ENCODE peak calls at places on chromosomes 5 and 9, in eight cellular contexts. One of them, this sample, is unnamed.

GRCh38 chr9:87714819-87715218 is 11.1 kb upstream of the CTSL start:
- DNase-seq in dermis blood vessel endothelial cell: peak; percentile 33
- DNase-seq in uterus: peak; percentile 80
- DNase-seq in H9: no peak
- DNase-seq in HS-27A: no peak
- DNase-seq in ACHN: peak; percentile 8
- DNase-seq in globus pallidus: peak; percentile 75
- DNase-seq in left lung: no peak
- DNase-seq in this sample: no peak

GRCh38 chr5:112492291-112492690 is 73.2 kb upstream of the EPB41L4A start:
- DNase-seq in dermis blood vessel endothelial cell: peak; percentile 79
- DNase-seq in uterus: no peak
- DNase-seq in H9: peak; percentile 78
- DNase-seq in HS-27A: peak; percentile 11
- DNase-seq in ACHN: peak; percentile 64
- DNase-seq in globus pallidus: peak; percentile 82
- DNase-seq in left lung: peak; percentile 43
- DNase-seq in this sample: peak; percentile 53

GRCh38 chr9:98471185-98471584 is 215.7 kb upstream of the TBC1D2 start:
- DNase-seq in dermis blood vessel endothelial cell: no peak
- DNase-seq in uterus: no peak
- DNase-seq in H9: no peak
- DNase-seq in HS-27A: no peak
- DNase-seq in ACHN: no peak
- DNase-seq in globus pallidus: no peak
- DNase-seq in left lung: no peak
- DNase-seq in this sample: no peak

GRCh38 chr9:121786543-121786948 is 135.1 kb downstream of the DAB2IP start:
- DNase-seq in dermis blood vessel endothelial cell: no peak
- DNase-seq in uterus: no peak
- DNase-seq in H9: peak; percentile 24
- DNase-seq in HS-27A: no peak
- DNase-seq in ACHN: no peak
- DNase-seq in globus pallidus: no peak
- DNase-seq in left lung: no peak
- DNase-seq in this sample: no peak

GRCh38 chr9:100285080-100285479 is 67.7 kb downstream of the TEX10 start:
- DNase-seq in dermis blood vessel endothelial cell: no peak
- DNase-seq in uterus: no peak
- DNase-seq in H9: no peak
- DNase-seq in HS-27A: no peak
- DNase-seq in ACHN: no peak
- DNase-seq in globus pallidus: no peak
- DNase-seq in left lung: no peak
- DNase-seq in this sample: no peak

GRCh38 chr5:121251954-121252353 is 599.7 kb upstream of the FTMT start:
- DNase-seq in dermis blood vessel endothelial cell: peak; percentile 50
- DNase-seq in uterus: no peak
- DNase-seq in H9: no peak
- DNase-seq in HS-27A: no peak
- DNase-seq in ACHN: no peak
- DNase-seq in globus pallidus: no peak
- DNase-seq in left lung: no peak
- DNase-seq in this sample: no peak

GRCh38 chr9:130599625-130600024 is 20.2 kb downstream of the FUBP3 start:
- DNase-seq in dermis blood vessel endothelial cell: no peak
- DNase-seq in uterus: no peak
- DNase-seq in H9: peak; percentile 32
- DNase-seq in HS-27A: no peak
- DNase-seq in ACHN: no peak
- DNase-seq in globus pallidus: no peak
- DNase-seq in left lung: no peak
- DNase-seq in this sample: no peak

GRCh38 chr5:37668524-37669047 is 171.3 kb downstream of the GDNF start:
- DNase-seq in dermis blood vessel endothelial cell: peak; percentile 96
- DNase-seq in uterus: peak; percentile 40
- DNase-seq in H9: no peak
- DNase-seq in HS-27A: peak; percentile 94
- DNase-seq in ACHN: peak; percentile 96
- DNase-seq in globus pallidus: no peak
- DNase-seq in left lung: peak; percentile 30
- DNase-seq in this sample: peak; percentile 52

GRCh38 chr9:124810513-124811355 is 33.8 kb downstream of the OLFML2A start:
- DNase-seq in dermis blood vessel endothelial cell: peak; percentile 23
- DNase-seq in uterus: no peak
- DNase-seq in H9: peak; percentile 94
- DNase-seq in HS-27A: peak; percentile 92
- DNase-seq in ACHN: peak; percentile 87
- DNase-seq in globus pallidus: no peak
- DNase-seq in left lung: peak; percentile 25
- DNase-seq in this sample: no peak

GRCh38 chr9:122100756-122101155 is 7.6 kb upstream of the TTLL11 start:
- DNase-seq in dermis blood vessel endothelial cell: no peak
- DNase-seq in uterus: no peak
- DNase-seq in H9: no peak
- DNase-seq in HS-27A: no peak
- DNase-seq in ACHN: no peak
- DNase-seq in globus pallidus: no peak
- DNase-seq in left lung: no peak
- DNase-seq in this sample: no peak

GRCh38 chr5:75054110-75054930 is 2.0 kb upstream of the GCNT4 start:
- DNase-seq in dermis blood vessel endothelial cell: peak; percentile 48
- DNase-seq in uterus: peak; percentile 37
- DNase-seq in H9: peak; percentile 83
- DNase-seq in HS-27A: no peak
- DNase-seq in ACHN: no peak
- DNase-seq in globus pallidus: no peak
- DNase-seq in left lung: peak; percentile 79
- DNase-seq in this sample: peak; percentile 53

GRCh38 chr5:111348659-111349058 is 124.5 kb downstream of the CAMK4 start:
- DNase-seq in dermis blood vessel endothelial cell: no peak
- DNase-seq in uterus: no peak
- DNase-seq in H9: no peak
- DNase-seq in HS-27A: no peak
- DNase-seq in ACHN: no peak
- DNase-seq in globus pallidus: no peak
- DNase-seq in left lung: no peak
- DNase-seq in this sample: no peak

GRCh38 chr9:94478755-94479730 is 75.8 kb upstream of the PCAT7 start:
- DNase-seq in dermis blood vessel endothelial cell: no peak
- DNase-seq in uterus: no peak
- DNase-seq in H9: no peak
- DNase-seq in HS-27A: no peak
- DNase-seq in ACHN: no peak
- DNase-seq in globus pallidus: no peak
- DNase-seq in left lung: peak; percentile 62
- DNase-seq in this sample: no peak

GRCh38 chr5:103475629-103476240 is 86.9 kb downstream of the NUDT12 start:
- DNase-seq in dermis blood vessel endothelial cell: peak; percentile 73
- DNase-seq in uterus: no peak
- DNase-seq in H9: no peak
- DNase-seq in HS-27A: no peak
- DNase-seq in ACHN: peak; percentile 53
- DNase-seq in globus pallidus: peak; percentile 62
- DNase-seq in left lung: no peak
- DNase-seq in this sample: no peak

GRCh38 chr9:69632768-69633167 is 39.4 kb downstream of the APBA1 start:
- DNase-seq in dermis blood vessel endothelial cell: no peak
- DNase-seq in uterus: no peak
- DNase-seq in H9: no peak
- DNase-seq in HS-27A: no peak
- DNase-seq in ACHN: no peak
- DNase-seq in globus pallidus: no peak
- DNase-seq in left lung: no peak
- DNase-seq in this sample: no peak

GRCh38 chr5:108102463-108102862 is 279.4 kb downstream of the FBXL17 start:
- DNase-seq in dermis blood vessel endothelial cell: no peak
- DNase-seq in uterus: no peak
- DNase-seq in H9: no peak
- DNase-seq in HS-27A: no peak
- DNase-seq in ACHN: no peak
- DNase-seq in globus pallidus: no peak
- DNase-seq in left lung: no peak
- DNase-seq in this sample: no peak

GRCh38 chr9:121182976-121183375 is 18.7 kb downstream of the RAB14 start:
- DNase-seq in dermis blood vessel endothelial cell: no peak
- DNase-seq in uterus: no peak
- DNase-seq in H9: no peak
- DNase-seq in HS-27A: no peak
- DNase-seq in ACHN: peak; percentile 31
- DNase-seq in globus pallidus: no peak
- DNase-seq in left lung: no peak
- DNase-seq in this sample: no peak

GRCh38 chr5:61275841-61276240 is 56.2 kb upstream of the ZSWIM6 start:
- DNase-seq in dermis blood vessel endothelial cell: peak; percentile 83
- DNase-seq in uterus: no peak
- DNase-seq in H9: no peak
- DNase-seq in HS-27A: no peak
- DNase-seq in ACHN: peak; percentile 53
- DNase-seq in globus pallidus: peak; percentile 63
- DNase-seq in left lung: peak; percentile 90
- DNase-seq in this sample: peak; percentile 88

GRCh38 chr5:141476132-141476909 is 555 bp downstream of the PCDHGC3 start:
- DNase-seq in dermis blood vessel endothelial cell: peak; percentile 73
- DNase-seq in uterus: peak; percentile 70
- DNase-seq in H9: peak; percentile 59
- DNase-seq in HS-27A: peak; percentile 22
- DNase-seq in ACHN: peak; percentile 62
- DNase-seq in globus pallidus: no peak
- DNase-seq in left lung: peak; percentile 79
- DNase-seq in this sample: peak; percentile 61

GRCh38 chr5:156188026-156188425 is 138.9 kb upstream of the SGCD start:
- DNase-seq in dermis blood vessel endothelial cell: no peak
- DNase-seq in uterus: no peak
- DNase-seq in H9: no peak
- DNase-seq in HS-27A: no peak
- DNase-seq in ACHN: no peak
- DNase-seq in globus pallidus: no peak
- DNase-seq in left lung: no peak
- DNase-seq in this sample: no peak

GRCh38 chr5:99104538-99105132 is 175.8 kb upstream of the CHD1 start:
- DNase-seq in dermis blood vessel endothelial cell: peak; percentile 58
- DNase-seq in uterus: no peak
- DNase-seq in H9: no peak
- DNase-seq in HS-27A: no peak
- DNase-seq in ACHN: peak; percentile 38
- DNase-seq in globus pallidus: peak; percentile 29
- DNase-seq in left lung: no peak
- DNase-seq in this sample: no peak